ENCODE peak calls at places on chromosomes 11 and 22, in nine cellular contexts. V, C, X, Z, E, U, I, D and M are unnamed samples.

GRCh38 chr11:2524446-2525165 is 79.8 kb downstream of the KCNQ1 start:
- DNase-seq in V (no peak), C (no peak), X (no peak), Z (no peak), E (no peak), U (no peak), I (no peak), D (no peak), M (peak)

GRCh38 chr22:25745341-25746011 is 3.5 kb downstream of the MYO18B start:
- DNase-seq in V (no peak), C (no peak), X (peak), Z (no peak), E (no peak), U (peak), I (peak), D (no peak), M (no peak)

GRCh38 chr22:30969532-30970355 is 679 bp downstream of the TUG1 start:
- DNase-seq in V (peak), C (peak), X (peak), Z (no peak), E (no peak), U (peak), I (peak), D (peak), M (peak)

GRCh38 chr11:124643605-124644425 is 21.2 kb downstream of the TBRG1 start:
- DNase-seq in V (no peak), C (no peak), X (peak), Z (no peak), E (no peak), U (peak), I (peak), D (no peak), M (no peak)

GRCh38 chr11:620201-620600 is 4.5 kb upstream of the IRF7 start:
- DNase-seq in V (no peak), C (no peak), X (no peak), Z (no peak), E (no peak), U (no peak), I (no peak), D (no peak), M (no peak)

GRCh38 chr11:125262194-125262824 is 97.8 kb downstream of the PKNOX2 start:
- DNase-seq in V (no peak), C (no peak), X (no peak), Z (no peak), E (no peak), U (no peak), I (no peak), D (no peak), M (no peak)

GRCh38 chr11:82547163-82547560 is 186.5 kb downstream of the FAM181B start:
- DNase-seq in V (no peak), C (no peak), X (no peak), Z (no peak), E (no peak), U (no peak), I (no peak), D (no peak), M (no peak)

GRCh38 chr11:825366-826231 is 2.1 kb upstream of the CRACR2B start:
- DNase-seq in V (no peak), C (no peak), X (no peak), Z (no peak), E (no peak), U (no peak), I (no peak), D (no peak), M (no peak)

GRCh38 chr11:61111786-61112517 is 9.7 kb downstream of the CD5 start:
- DNase-seq in V (no peak), C (no peak), X (no peak), Z (no peak), E (no peak), U (no peak), I (no peak), D (no peak), M (no peak)

GRCh38 chr11:45592581-45592980 is 72.8 kb downstream of the CHST1 start:
- DNase-seq in V (no peak), C (no peak), X (no peak), Z (no peak), E (no peak), U (no peak), I (no peak), D (no peak), M (peak)

GRCh38 chr11:69576069-69576782 is 64.7 kb upstream of the CCND1 start:
- DNase-seq in V (no peak), C (no peak), X (no peak), Z (peak), E (no peak), U (no peak), I (no peak), D (peak), M (no peak)

GRCh38 chr11:6746086-6746618 is 25.6 kb downstream of the OR2AG2 start:
- DNase-seq in V (peak), C (no peak), X (no peak), Z (no peak), E (peak), U (no peak), I (no peak), D (no peak), M (no peak)

GRCh38 chr11:35962373-35963138 is 18.7 kb downstream of the LDLRAD3 start:
- DNase-seq in V (no peak), C (no peak), X (no peak), Z (no peak), E (no peak), U (no peak), I (peak), D (no peak), M (no peak)

GRCh38 chr22:24950272-24950902 is 2.1 kb upstream of the KIAA1671 start:
- DNase-seq in V (no peak), C (no peak), X (no peak), Z (no peak), E (no peak), U (peak), I (no peak), D (no peak), M (peak)

GRCh38 chr11:61539009-61539408 is 30.5 kb downstream of the LRRC10B start:
- DNase-seq in V (no peak), C (no peak), X (no peak), Z (no peak), E (no peak), U (no peak), I (no peak), D (no peak), M (no peak)

GRCh38 chr22:27561301-27561820 is 240.2 kb downstream of the MN1 start:
- DNase-seq in V (no peak), C (no peak), X (no peak), Z (no peak), E (no peak), U (peak), I (no peak), D (no peak), M (no peak)

GRCh38 chr22:24695958-24696511 is 78.5 kb downstream of the PIWIL3 start:
- DNase-seq in V (no peak), C (no peak), X (no peak), Z (no peak), E (no peak), U (no peak), I (peak), D (peak), M (peak)

GRCh38 chr11:12404461-12404860 is 27.1 kb downstream of the PARVA start:
- DNase-seq in V (no peak), C (no peak), X (no peak), Z (no peak), E (no peak), U (no peak), I (peak), D (no peak), M (no peak)

GRCh38 chr22:19393704-19394103 is 37.8 kb downstream of the HIRA start:
- DNase-seq in V (no peak), C (no peak), X (no peak), Z (no peak), E (no peak), U (no peak), I (no peak), D (no peak), M (peak)

GRCh38 chr11:70471254-70471653 is 72.9 kb downstream of the CTTN start:
- DNase-seq in V (peak), C (no peak), X (no peak), Z (no peak), E (no peak), U (no peak), I (peak), D (peak), M (peak)

GRCh38 chr11:74739546-74740270 is 8.5 kb upstream of the CHRDL2 start:
- DNase-seq in V (peak), C (peak), X (peak), Z (peak), E (peak), U (peak), I (peak), D (peak), M (peak)

GRCh38 chr11:83124631-83125424 is 32.1 kb upstream of the PCF11 start:
- DNase-seq in V (no peak), C (no peak), X (no peak), Z (no peak), E (no peak), U (no peak), I (no peak), D (no peak), M (no peak)